ENCODE peak calls at places on chromosomes 16 and 17, in five cellular contexts. J is ACHN; S is stimulated activated CD8-positive, alpha-beta memory T cell treated with anti-CD3 and anti-CD28 coated beads, Interleukin-4, amount 100 ng/mL, for 1 hour; Y is head of caudate nucleus; O is fibroblast of the aortic adventitia. D is an unnamed sample.

GRCh38 chr16:83953796-83954576 is 946 bp downstream of the OSGIN1 start:
- DNase-seq in O (peak), S (no peak), J (peak), Y (no peak), D (peak)

GRCh38 chr16:67395458-67396158 is 2.3 kb upstream of the TPPP3 start:
- DNase-seq in Y (no peak), S (no peak), J (no peak), O (no peak), D (no peak)

GRCh38 chr17:151886-152859 is 14.8 kb downstream of the SCGB1C2 start:
- DNase-seq in Y (no peak), J (no peak), S (no peak), O (no peak), D (no peak)

GRCh38 chr17:63476494-63476856 is 386 bp upstream of the ACE start:
- DNase-seq in O (no peak), S (no peak), Y (no peak), J (peak), D (no peak)

GRCh38 chr16:27795992-27796614 is 246.2 kb downstream of the KATNIP start:
- DNase-seq in S (no peak), J (peak), Y (no peak), O (peak), D (no peak)

GRCh38 chr17:13334374-13334773 is 267.4 kb downstream of the HS3ST3A1 start:
- DNase-seq in J (no peak), O (no peak), S (no peak), Y (no peak), D (no peak)

GRCh38 chr16:15450624-15451023 is 16.2 kb downstream of the BMERB1 start:
- DNase-seq in O (peak), S (no peak), Y (no peak), J (no peak), D (no peak)

GRCh38 chr17:36689089-36689667 is 87.8 kb downstream of the MRM1 start:
- DNase-seq in S (no peak), Y (no peak), J (no peak), O (no peak), D (no peak)

GRCh38 chr16:76955629-76956028 is 235.4 kb upstream of the MON1B start:
- DNase-seq in Y (no peak), J (no peak), S (no peak), O (peak), D (no peak)

GRCh38 chr16:50093607-50094570 is 28.1 kb downstream of the HEATR3 start:
- DNase-seq in J (no peak), S (no peak), Y (peak), O (no peak), D (peak)

GRCh38 chr17:43578699-43579569 is 32.8 kb upstream of the ETV4 start:
- DNase-seq in O (peak), S (peak), Y (no peak), J (peak), D (no peak)

GRCh38 chr16:67104845-67105244 is 4.9 kb upstream of the PHAF1 start:
- DNase-seq in J (no peak), Y (no peak), S (no peak), O (no peak), D (no peak)

GRCh38 chr17:67646472-67646871 is 71.3 kb upstream of the NOL11 start:
- DNase-seq in S (no peak), O (no peak), Y (no peak), J (no peak), D (no peak)

GRCh38 chr17:9350083-9350482 is 225.5 kb downstream of the STX8 start:
- DNase-seq in J (no peak), S (no peak), Y (no peak), O (peak), D (no peak)

GRCh38 chr16:12898556-12898955 is 2.8 kb upstream of the SHISA9 start:
- DNase-seq in Y (no peak), O (no peak), J (peak), S (no peak), D (no peak)

GRCh38 chr17:59884861-59885260 is 7.9 kb downstream of the TUBD1 start:
- DNase-seq in O (no peak), S (no peak), J (no peak), Y (no peak), D (no peak)

GRCh38 chr17:6494239-6494941 is 50.1 kb downstream of the PIMREG start:
- DNase-seq in Y (no peak), J (peak), S (no peak), O (no peak), D (no peak)

GRCh38 chr17:34246436-34246835 is 8.6 kb upstream of the CCL2 start:
- DNase-seq in O (no peak), J (no peak), S (no peak), Y (no peak), D (peak)

GRCh38 chr16:48188449-48189102 is 32.8 kb upstream of the ABCC12 start:
- DNase-seq in J (no peak), Y (no peak), S (no peak), O (no peak), D (peak)

GRCh38 chr17:28204751-28205150 is 114.2 kb upstream of the TMEM97 start:
- DNase-seq in Y (no peak), O (peak), S (no peak), J (peak), D (no peak)

GRCh38 chr16:1057252-1057932 is 15.2 kb upstream of the SSTR5 start:
- DNase-seq in J (peak), O (peak), Y (peak), S (peak), D (no peak)

GRCh38 chr16:2813661-2814288 is 3.3 kb upstream of the PRSS21 start:
- DNase-seq in J (no peak), O (no peak), Y (no peak), S (no peak), D (no peak)

GRCh38 chr16:27698746-27699145 is 148.8 kb downstream of the KATNIP start:
- DNase-seq in S (no peak), Y (no peak), J (no peak), O (no peak), D (no peak)

GRCh38 chr16:57813466-57813865 is 11.2 kb upstream of the KIFC3 start:
- DNase-seq in O (no peak), S (no peak), Y (no peak), J (no peak), D (no peak)